ENCODE peak calls at places on chromosomes 6 and 20, in eight cellular contexts. P, G, V, W, S, O, E and Z are unnamed samples.

GRCh38 chr20:62980970-62981369 is 25.8 kb downstream of the BHLHE23 start:
- DNase-seq in P (peak; percentile 43), G (no peak), V (peak; percentile 77), W (peak; percentile 45), S (peak; percentile 36), O (no peak), E (no peak), Z (no peak)

GRCh38 chr20:35049776-35050352 is 42.7 kb downstream of the TRPC4AP start:
- DNase-seq in P (no peak), G (no peak), V (no peak), W (no peak), S (no peak), O (no peak), E (no peak), Z (no peak)

GRCh38 chr6:147986891-147987290 is 355.7 kb upstream of the SASH1 start:
- DNase-seq in P (no peak), G (no peak), V (no peak), W (no peak), S (no peak), O (no peak), E (no peak), Z (no peak)

GRCh38 chr20:50815162-50815989 is 20.5 kb downstream of the BCAS4 start:
- DNase-seq in P (no peak), G (peak; percentile 73), V (no peak), W (peak; percentile 92), S (no peak), O (no peak), E (no peak), Z (no peak)

GRCh38 chr6:119541132-119541905 is 191.8 kb upstream of the MAN1A1 start:
- DNase-seq in P (no peak), G (no peak), V (no peak), W (no peak), S (no peak), O (no peak), E (no peak), Z (no peak)

GRCh38 chr6:74741608-74742007 is 464.2 kb downstream of the COL12A1 start:
- DNase-seq in P (no peak), G (no peak), V (no peak), W (no peak), S (no peak), O (no peak), E (no peak), Z (no peak)

GRCh38 chr6:109445382-109445781 is 4.9 kb downstream of the SMPD2 start:
- DNase-seq in P (no peak), G (no peak), V (no peak), W (no peak), S (no peak), O (no peak), E (no peak), Z (no peak)

GRCh38 chr20:22630698-22631097 is 46.3 kb upstream of the FOXA2 start:
- DNase-seq in P (no peak), G (no peak), V (no peak), W (no peak), S (no peak), O (no peak), E (no peak), Z (no peak)

GRCh38 chr20:57633945-57634491 is 13.8 kb upstream of the ZBP1 start:
- DNase-seq in P (peak; percentile 25), G (no peak), V (peak; percentile 49), W (peak; percentile 85), S (peak; percentile 56), O (no peak), E (no peak), Z (no peak)

GRCh38 chr20:49281059-49281912 is 3.4 kb upstream of the ZNFX1 start:
- DNase-seq in P (no peak), G (no peak), V (no peak), W (peak; percentile 55), S (no peak), O (peak; percentile 73), E (no peak), Z (no peak)

GRCh38 chr6:166904101-166904746 is 52.1 kb downstream of the RNASET2 start:
- DNase-seq in P (no peak), G (no peak), V (no peak), W (no peak), S (no peak), O (no peak), E (no peak), Z (peak; percentile 54)

GRCh38 chr20:24993337-24994185 is 1.0 kb upstream of the APMAP start:
- DNase-seq in P (peak; percentile 9), G (no peak), V (no peak), W (peak; percentile 40), S (no peak), O (no peak), E (no peak), Z (no peak)

GRCh38 chr20:17542481-17542880 is 11.3 kb upstream of the BFSP1 start:
- DNase-seq in P (no peak), G (no peak), V (no peak), W (no peak), S (no peak), O (no peak), E (no peak), Z (no peak)

GRCh38 chr6:166456360-166457156 is 73.8 kb upstream of the MPC1 start:
- DNase-seq in P (peak; percentile 22), G (no peak), V (no peak), W (peak; percentile 46), S (no peak), O (no peak), E (no peak), Z (no peak)

GRCh38 chr20:17629025-17629424 is 53.0 kb downstream of the RRBP1 start:
- DNase-seq in P (no peak), G (no peak), V (no peak), W (no peak), S (no peak), O (no peak), E (peak; percentile 53), Z (no peak)

GRCh38 chr6:105763866-105764265 is 322.3 kb upstream of the PRDM1 start:
- DNase-seq in P (no peak), G (no peak), V (no peak), W (no peak), S (no peak), O (no peak), E (no peak), Z (no peak)
- H3K27ac ChIP-seq in P (no peak overlapping the region), G (no peak overlapping the region), V (no peak overlapping the region), W (no peak overlapping the region), S (no peak overlapping the region), O (no peak overlapping the region), E (no peak overlapping the region), Z (no peak overlapping the region)

GRCh38 chr6:44284867-44285266 is 14.6 kb downstream of the TMEM151B start:
- DNase-seq in P (no peak), G (no peak), V (no peak), W (no peak), S (no peak), O (no peak), E (no peak), Z (no peak)
- H3K27ac ChIP-seq in P (no peak overlapping the region), G (no peak overlapping the region), V (no peak overlapping the region), W (no peak overlapping the region), S (no peak overlapping the region), O (no peak overlapping the region), E (no peak overlapping the region), Z (no peak overlapping the region)

GRCh38 chr6:45513843-45514242 is 136.1 kb upstream of the SUPT3H start:
- DNase-seq in P (no peak), G (no peak), V (no peak), W (no peak), S (no peak), O (no peak), E (no peak), Z (no peak)
- H3K27ac ChIP-seq in P (no peak overlapping the region), G (no peak overlapping the region), V (no peak overlapping the region), W (no peak overlapping the region), S (no peak overlapping the region), O (no peak overlapping the region), E (no peak overlapping the region), Z (no peak overlapping the region)

DNA sequence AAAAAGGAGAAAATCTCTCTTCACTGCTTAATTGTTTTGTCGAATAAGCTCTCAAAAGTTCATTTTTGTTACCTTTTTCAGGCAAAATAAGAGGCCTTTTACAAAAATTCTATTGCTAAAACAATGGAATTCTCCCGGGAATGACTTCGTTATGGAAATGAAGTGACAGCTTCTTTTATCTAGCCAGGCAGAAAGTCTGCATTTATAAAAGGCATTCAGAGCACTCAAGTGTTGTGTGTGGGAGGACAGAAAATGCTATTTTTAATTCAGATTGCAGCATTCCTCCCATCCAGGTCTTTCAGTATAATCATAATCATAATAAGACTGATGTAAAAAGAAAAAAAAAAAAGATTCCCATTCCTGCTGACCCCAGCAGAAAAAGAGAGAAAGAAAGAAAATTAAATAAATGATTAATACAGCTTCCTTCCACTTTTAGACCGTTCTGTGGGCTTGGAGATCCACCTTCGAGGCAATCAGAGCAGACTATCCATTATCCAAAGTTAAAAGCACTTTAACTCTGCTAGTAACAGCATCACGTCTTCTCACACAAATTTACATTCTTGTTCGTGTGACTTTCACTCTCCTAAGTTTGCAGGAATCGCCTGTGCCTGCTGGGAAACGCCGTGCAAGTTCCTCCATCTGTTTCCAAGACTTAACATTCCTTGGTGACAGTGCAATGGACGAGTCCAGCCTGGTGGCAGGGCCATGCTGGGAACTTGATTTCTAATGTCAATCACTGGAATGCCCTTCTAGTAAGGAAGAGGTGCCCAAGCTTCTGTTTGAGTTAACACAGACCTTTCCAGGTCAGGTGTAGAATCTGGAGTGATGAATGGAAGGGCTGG is 258.8 kb downstream of the GMPR start:
- DNase-seq in P (no peak), G (no peak), V (no peak), W (no peak), S (no peak), O (no peak), E (no peak), Z (no peak)
- H3K27ac ChIP-seq in P (no peak overlapping the region), G (no peak overlapping the region), V (no peak overlapping the region), W (no peak overlapping the region), S (no peak overlapping the region), O (no peak overlapping the region), E (no peak overlapping the region), Z (no peak overlapping the region)